ENCODE peak calls at places on chromosomes 12 and 14, in four cellular contexts. I is activated CD8-positive, alpha-beta memory T cell treated with anti-CD3 and anti-CD28 coated beads for 24 hours; O is iris pigment epithelial cell; U is activated T-cell treated with anti-CD3 and anti-CD28 coated beads, Interleukin-2, amount 50 U/mL, for 4 hours. K is an unnamed sample.

GRCh38 chr12:82174383-82174782 is 183.8 kb downstream of the CCDC59 start:
- DNase-seq in I (no peak), O (no peak), U (no peak), K (no peak)

GRCh38 chr12:94571556-94571955 is 78.8 kb downstream of the TMCC3 start:
- DNase-seq in I (no peak), O (peak), U (no peak), K (no peak)

GRCh38 chr14:89474464-89474863 is 57.4 kb upstream of the FOXN3 start:
- DNase-seq in I (no peak), O (no peak), U (no peak), K (no peak)

GRCh38 chr12:48286665-48287064 is 64.1 kb downstream of the ZNF641 start:
- DNase-seq in I (no peak), O (peak), U (no peak), K (no peak)

GRCh38 chr12:32875990-32876389 is 20.6 kb downstream of the PKP2 start:
- DNase-seq in I (no peak), O (peak), U (no peak), K (no peak)

GRCh38 chr12:26268841-26269553 is 73.6 kb downstream of the SSPN start:
- DNase-seq in I (no peak), O (peak), U (no peak), K (no peak)

GRCh38 chr12:6230321-6231110 is 30.3 kb downstream of the CD9 start:
- DNase-seq in I (peak), O (peak), U (peak), K (peak)

GRCh38 chr12:92735131-92735721 is 32.4 kb downstream of the PLEKHG7 start:
- DNase-seq in I (no peak), O (peak), U (no peak), K (no peak)

GRCh38 chr14:74202113-74202512 is 37.1 kb upstream of the VSX2 start:
- DNase-seq in I (no peak), O (no peak), U (no peak), K (no peak)

GRCh38 chr12:55637467-55637866 is 775 bp downstream of the OR10P1 start:
- DNase-seq in I (peak), O (no peak), U (no peak), K (no peak)

GRCh38 chr12:15830538-15830937 is 41.4 kb upstream of the EPS8 start:
- DNase-seq in I (no peak), O (peak), U (no peak), K (no peak)

GRCh38 chr14:100106260-100106659 is 41.0 kb downstream of the EVL start:
- DNase-seq in I (no peak), O (no peak), U (no peak), K (no peak)

K was measured in spleen.